ENCODE peak calls at places on chromosomes 1 and 21, in ten cellular contexts. N is stimulated activated CD8-positive, alpha-beta memory T cell treated with anti-CD3 and anti-CD28 coated beads, Interleukin-15, amount 100 ng/mL, for 48 hours; J is GM04504; I is RCC 7860; G is ascending aorta; C is nephron progenitor cell; L is amygdala; H is fibroblast of the conjunctiva; Y is mucosa of descending colon; O is ELF-1. P is an unnamed sample.

GRCh38 chr1:160658956-160659255 is 12.1 kb upstream of the SLAMF1 start:
- DNase-seq in N (no peak), J (no peak), I (no peak), G (no peak), C (no peak), L (no peak), H (no peak), Y (no peak), O (peak; percentile 53), P (no peak)

GRCh38 chr21:44399955-44400790 is 46.8 kb downstream of the TRPM2 start:
- DNase-seq in N (no peak), J (no peak), I (no peak), G (no peak), C (no peak), L (no peak), H (no peak), Y (no peak), O (no peak), P (no peak)

GRCh38 chr21:25999935-26000582 is 170.5 kb downstream of the APP start:
- DNase-seq in N (no peak), J (no peak), I (no peak), G (no peak), C (peak; percentile 17), L (no peak), H (no peak), Y (peak; percentile 65), O (peak; percentile 52), P (no peak)

GRCh38 chr1:59058681-59059441 is 238.0 kb upstream of the FGGY start:
- DNase-seq in N (no peak), J (no peak), I (no peak), G (no peak), C (no peak), L (no peak), H (no peak), Y (no peak), O (no peak), P (no peak)

GRCh38 chr1:39409055-39409816 is 82.2 kb upstream of the BMP8A start:
- DNase-seq in N (no peak), J (peak; percentile 63), I (peak; percentile 33), G (no peak), C (peak; percentile 60), L (no peak), H (peak; percentile 67), Y (peak; percentile 59), O (peak; percentile 63), P (peak; percentile 73)

GRCh38 chr1:53130878-53131589 is 11.4 kb downstream of the SLC1A7 start:
- DNase-seq in N (no peak), J (no peak), I (no peak), G (no peak), C (no peak), L (no peak), H (no peak), Y (no peak), O (no peak), P (no peak)

GRCh38 chr21:27314096-27314495 is 347.2 kb upstream of the ADAMTS5 start:
- DNase-seq in N (no peak), J (no peak), I (no peak), G (no peak), C (no peak), L (no peak), H (no peak), Y (no peak), O (no peak), P (no peak)

GRCh38 chr1:226021406-226022200 is 22.5 kb upstream of the SDE2 start:
- DNase-seq in N (no peak), J (no peak), I (no peak), G (no peak), C (no peak), L (no peak), H (no peak), Y (no peak), O (no peak), P (no peak)

GRCh38 chr1:26923711-26924110 is 2.2 kb downstream of the NUDC start:
- DNase-seq in N (no peak), J (no peak), I (peak; percentile 39), G (no peak), C (no peak), L (no peak), H (no peak), Y (no peak), O (no peak), P (peak; percentile 97)

GRCh38 chr1:151472852-151473731 is 13.8 kb upstream of the POGZ start:
- DNase-seq in N (no peak), J (no peak), I (no peak), G (no peak), C (peak; percentile 30), L (no peak), H (no peak), Y (peak; percentile 70), O (peak; percentile 55), P (no peak)

GRCh38 chr1:235917267-235917811 is 50.6 kb upstream of the LYST start:
- DNase-seq in N (peak; percentile 49), J (peak; percentile 99), I (peak; percentile 100), G (peak; percentile 72), C (no peak), L (no peak), H (peak; percentile 99), Y (no peak), O (no peak), P (peak; percentile 100)

GRCh38 chr1:162404550-162405160 is 7.3 kb downstream of the SH2D1B start:
- DNase-seq in N (no peak), J (peak; percentile 17), I (no peak), G (no peak), C (no peak), L (no peak), H (peak; percentile 42), Y (no peak), O (no peak), P (peak; percentile 12)

GRCh38 chr1:212034516-212035122 is 738 bp downstream of the INTS7 start:
- DNase-seq in N (no peak), J (no peak), I (no peak), G (no peak), C (no peak), L (no peak), H (no peak), Y (peak; percentile 39), O (no peak), P (no peak)

GRCh38 chr1:202397256-202397655 is 48.8 kb downstream of the PPP1R12B start:
- DNase-seq in N (no peak), J (no peak), I (no peak), G (no peak), C (no peak), L (no peak), H (no peak), Y (no peak), O (no peak), P (no peak)